ENCODE peak calls at places on chromosomes 2 and 18, in ten cellular contexts. One of them, this sample, is unnamed. For H3K36me3, the result is how much of the 10 kb centered on the place peaks cover.

GRCh38 chr2:64485961-64486360 is 32.0 kb downstream of the LGALSL start:
- DNase-seq in esophagus squamous epithelium: no peak
- DNase-seq in IMR-90: no peak
- DNase-seq in BE2C: no peak
- DNase-seq in left lung: no peak
- DNase-seq in CD8-positive, alpha-beta T cell: no peak
- DNase-seq in fibroblast of lung: peak
- DNase-seq in body of pancreas: no peak
- DNase-seq in testis: no peak
- DNase-seq in GM06990: no peak
- DNase-seq in this sample: no peak

GRCh38 chr18:832085-832681 is 20.1 kb upstream of the YES1 start:
- DNase-seq in esophagus squamous epithelium: no peak
- DNase-seq in IMR-90: no peak
- DNase-seq in BE2C: peak
- DNase-seq in left lung: peak
- DNase-seq in CD8-positive, alpha-beta T cell: no peak
- DNase-seq in fibroblast of lung: no peak
- DNase-seq in body of pancreas: no peak
- DNase-seq in testis: peak
- DNase-seq in GM06990: no peak
- DNase-seq in this sample: peak

GRCh38 chr2:62505649-62506420 is at the start of gene TMEM17:
- DNase-seq in esophagus squamous epithelium: peak
- DNase-seq in IMR-90: peak
- DNase-seq in BE2C: peak
- DNase-seq in left lung: peak
- DNase-seq in CD8-positive, alpha-beta T cell: no peak
- DNase-seq in fibroblast of lung: peak
- DNase-seq in body of pancreas: peak
- DNase-seq in testis: peak
- DNase-seq in GM06990: peak
- DNase-seq in this sample: peak

GRCh38 chr18:36849288-36850011 is 20.5 kb downstream of the KIAA1328 start:
- DNase-seq in esophagus squamous epithelium: no peak
- DNase-seq in IMR-90: peak
- DNase-seq in BE2C: no peak
- DNase-seq in left lung: no peak
- DNase-seq in CD8-positive, alpha-beta T cell: no peak
- DNase-seq in fibroblast of lung: peak
- DNase-seq in body of pancreas: no peak
- DNase-seq in testis: no peak
- DNase-seq in GM06990: no peak
- DNase-seq in this sample: no peak

GRCh38 chr18:62170857-62171256 is 16.0 kb downstream of the PIGN start:
- DNase-seq in esophagus squamous epithelium: no peak
- DNase-seq in IMR-90: no peak
- DNase-seq in BE2C: no peak
- DNase-seq in left lung: no peak
- DNase-seq in CD8-positive, alpha-beta T cell: no peak
- DNase-seq in fibroblast of lung: no peak
- DNase-seq in body of pancreas: no peak
- DNase-seq in testis: no peak
- DNase-seq in GM06990: no peak
- DNase-seq in this sample: no peak

GRCh38 chr2:23491622-23492336 is 106.8 kb downstream of the KLHL29 start:
- DNase-seq in esophagus squamous epithelium: no peak
- DNase-seq in IMR-90: no peak
- DNase-seq in BE2C: no peak
- DNase-seq in left lung: no peak
- DNase-seq in CD8-positive, alpha-beta T cell: no peak
- DNase-seq in fibroblast of lung: no peak
- DNase-seq in body of pancreas: no peak
- DNase-seq in testis: no peak
- DNase-seq in GM06990: no peak
- DNase-seq in this sample: no peak

GRCh38 chr2:107111623-107112022 is 225.7 kb upstream of the ST6GAL2 start:
- DNase-seq in esophagus squamous epithelium: no peak
- DNase-seq in IMR-90: no peak
- DNase-seq in BE2C: no peak
- DNase-seq in left lung: no peak
- DNase-seq in CD8-positive, alpha-beta T cell: no peak
- DNase-seq in fibroblast of lung: no peak
- DNase-seq in body of pancreas: no peak
- DNase-seq in testis: no peak
- DNase-seq in GM06990: no peak
- DNase-seq in this sample: no peak

GRCh38 chr2:232873292-232873908 is 3.3 kb downstream of the SNORC start:
- DNase-seq in esophagus squamous epithelium: no peak
- DNase-seq in IMR-90: no peak
- DNase-seq in BE2C: no peak
- DNase-seq in left lung: no peak
- DNase-seq in CD8-positive, alpha-beta T cell: no peak
- DNase-seq in fibroblast of lung: no peak
- DNase-seq in body of pancreas: no peak
- DNase-seq in testis: no peak
- DNase-seq in GM06990: no peak
- DNase-seq in this sample: peak

GRCh38 chr2:53787255-53787910 is 539 bp downstream of the ERLEC1 start:
- DNase-seq in esophagus squamous epithelium: no peak
- DNase-seq in IMR-90: peak
- DNase-seq in BE2C: no peak
- DNase-seq in left lung: no peak
- DNase-seq in CD8-positive, alpha-beta T cell: no peak
- DNase-seq in fibroblast of lung: no peak
- DNase-seq in body of pancreas: no peak
- DNase-seq in testis: no peak
- DNase-seq in GM06990: no peak
- DNase-seq in this sample: no peak

GRCh38 chr2:9344434-9344833 is 78.9 kb downstream of the ITGB1BP1 start:
- DNase-seq in esophagus squamous epithelium: no peak
- DNase-seq in IMR-90: no peak
- DNase-seq in BE2C: no peak
- DNase-seq in left lung: no peak
- DNase-seq in CD8-positive, alpha-beta T cell: no peak
- DNase-seq in fibroblast of lung: no peak
- DNase-seq in body of pancreas: no peak
- DNase-seq in testis: no peak
- DNase-seq in GM06990: no peak
- DNase-seq in this sample: no peak

GRCh38 chr2:239881561-239882320 is 143.4 kb downstream of the NDUFA10 start:
- DNase-seq in esophagus squamous epithelium: no peak
- DNase-seq in IMR-90: no peak
- DNase-seq in BE2C: no peak
- DNase-seq in left lung: no peak
- DNase-seq in CD8-positive, alpha-beta T cell: no peak
- DNase-seq in fibroblast of lung: no peak
- DNase-seq in body of pancreas: no peak
- DNase-seq in testis: peak
- DNase-seq in GM06990: no peak
- DNase-seq in this sample: no peak

GRCh38 chr2:212709287-212709686 is 170.7 kb upstream of the ERBB4 start:
- DNase-seq in esophagus squamous epithelium: no peak
- DNase-seq in IMR-90: peak
- DNase-seq in BE2C: no peak
- DNase-seq in left lung: no peak
- DNase-seq in CD8-positive, alpha-beta T cell: no peak
- DNase-seq in fibroblast of lung: no peak
- DNase-seq in body of pancreas: no peak
- DNase-seq in testis: no peak
- DNase-seq in GM06990: no peak
- DNase-seq in this sample: no peak

GRCh38 chr2:189444322-189444721 is 3.0 kb downstream of the WDR75 start:
- DNase-seq in esophagus squamous epithelium: no peak
- DNase-seq in IMR-90: peak
- DNase-seq in BE2C: no peak
- DNase-seq in left lung: no peak
- DNase-seq in CD8-positive, alpha-beta T cell: no peak
- DNase-seq in fibroblast of lung: peak
- DNase-seq in body of pancreas: no peak
- DNase-seq in testis: no peak
- DNase-seq in GM06990: peak
- DNase-seq in this sample: no peak

GRCh38 chr2:178234648-178235047 is 40.3 kb downstream of the OSBPL6 start:
- DNase-seq in esophagus squamous epithelium: no peak
- DNase-seq in IMR-90: peak
- DNase-seq in BE2C: no peak
- DNase-seq in left lung: no peak
- DNase-seq in CD8-positive, alpha-beta T cell: no peak
- DNase-seq in fibroblast of lung: no peak
- DNase-seq in body of pancreas: no peak
- DNase-seq in testis: no peak
- DNase-seq in GM06990: no peak
- DNase-seq in this sample: no peak

GRCh38 chr2:203670939-203671338 is 35.5 kb upstream of the CD28 start:
- DNase-seq in esophagus squamous epithelium: no peak
- DNase-seq in IMR-90: peak
- DNase-seq in BE2C: no peak
- DNase-seq in left lung: no peak
- DNase-seq in CD8-positive, alpha-beta T cell: no peak
- DNase-seq in fibroblast of lung: peak
- DNase-seq in body of pancreas: no peak
- DNase-seq in testis: no peak
- DNase-seq in GM06990: no peak
- DNase-seq in this sample: no peak

GRCh38 chr2:178072383-178073301 is at the start of gene PDE11A:
- DNase-seq in esophagus squamous epithelium: no peak
- DNase-seq in IMR-90: peak
- DNase-seq in BE2C: peak
- DNase-seq in left lung: peak
- DNase-seq in CD8-positive, alpha-beta T cell: no peak
- DNase-seq in fibroblast of lung: peak
- DNase-seq in body of pancreas: peak
- DNase-seq in testis: peak
- DNase-seq in GM06990: peak
- DNase-seq in this sample: peak

GRCh38 chr18:47775961-47776360 is 154.5 kb downstream of the SMAD2 start:
- DNase-seq in esophagus squamous epithelium: no peak
- DNase-seq in IMR-90: peak
- DNase-seq in BE2C: no peak
- DNase-seq in left lung: no peak
- DNase-seq in CD8-positive, alpha-beta T cell: no peak
- DNase-seq in fibroblast of lung: peak
- DNase-seq in body of pancreas: no peak
- DNase-seq in testis: no peak
- DNase-seq in GM06990: no peak
- DNase-seq in this sample: no peak

GRCh38 chr2:119289093-119289492 is 65.5 kb downstream of the STEAP3 start:
- DNase-seq in esophagus squamous epithelium: no peak
- DNase-seq in IMR-90: no peak
- DNase-seq in BE2C: no peak
- DNase-seq in left lung: no peak
- DNase-seq in CD8-positive, alpha-beta T cell: no peak
- DNase-seq in fibroblast of lung: peak
- DNase-seq in body of pancreas: peak
- DNase-seq in testis: peak
- DNase-seq in GM06990: no peak
- DNase-seq in this sample: no peak

GRCh38 chr2:197502201-197502600 is 2.0 kb downstream of the HSPE1 start:
- DNase-seq in esophagus squamous epithelium: no peak
- DNase-seq in IMR-90: no peak
- DNase-seq in BE2C: no peak
- DNase-seq in left lung: no peak
- DNase-seq in CD8-positive, alpha-beta T cell: no peak
- DNase-seq in fibroblast of lung: no peak
- DNase-seq in body of pancreas: peak
- DNase-seq in testis: no peak
- DNase-seq in GM06990: no peak
- DNase-seq in this sample: no peak
- H3K4me3 ChIP-seq in esophagus squamous epithelium: no peak
- H3K4me3 ChIP-seq in IMR-90: no peak
- H3K4me3 ChIP-seq in BE2C: peak
- H3K4me3 ChIP-seq in left lung: no peak
- H3K4me3 ChIP-seq in CD8-positive, alpha-beta T cell: no peak
- H3K4me3 ChIP-seq in fibroblast of lung: peak
- H3K4me3 ChIP-seq in body of pancreas: no peak
- H3K4me3 ChIP-seq in testis: no peak
- H3K4me3 ChIP-seq in GM06990: peak
- H3K4me3 ChIP-seq in this sample: no peak

GRCh38 chr18:59344990-59345389 is 14.1 kb downstream of the LMAN1 start:
- DNase-seq in esophagus squamous epithelium: no peak
- DNase-seq in IMR-90: no peak
- DNase-seq in BE2C: no peak
- DNase-seq in left lung: no peak
- DNase-seq in CD8-positive, alpha-beta T cell: no peak
- DNase-seq in fibroblast of lung: no peak
- DNase-seq in body of pancreas: no peak
- DNase-seq in testis: no peak
- DNase-seq in GM06990: no peak
- DNase-seq in this sample: no peak
- H3K36me3 ChIP-seq in esophagus squamous epithelium: under half
- H3K36me3 ChIP-seq in IMR-90: under half
- H3K36me3 ChIP-seq in BE2C: under half
- H3K36me3 ChIP-seq in left lung: half or more
- H3K36me3 ChIP-seq in CD8-positive, alpha-beta T cell: under half
- H3K36me3 ChIP-seq in fibroblast of lung: under half
- H3K36me3 ChIP-seq in body of pancreas: under half
- H3K36me3 ChIP-seq in testis: under half
- H3K36me3 ChIP-seq in GM06990: under half
- H3K36me3 ChIP-seq in this sample: under half

GRCh38 chr2:135662088-135662487 is 79.6 kb upstream of the UBXN4 start:
- DNase-seq in esophagus squamous epithelium: no peak
- DNase-seq in IMR-90: peak
- DNase-seq in BE2C: no peak
- DNase-seq in left lung: no peak
- DNase-seq in CD8-positive, alpha-beta T cell: no peak
- DNase-seq in fibroblast of lung: no peak
- DNase-seq in body of pancreas: no peak
- DNase-seq in testis: no peak
- DNase-seq in GM06990: no peak
- DNase-seq in this sample: no peak

GRCh38 chr2:135663148-135663700 is 78.4 kb upstream of the UBXN4 start:
- DNase-seq in esophagus squamous epithelium: no peak
- DNase-seq in IMR-90: peak
- DNase-seq in BE2C: no peak
- DNase-seq in left lung: no peak
- DNase-seq in CD8-positive, alpha-beta T cell: no peak
- DNase-seq in fibroblast of lung: no peak
- DNase-seq in body of pancreas: no peak
- DNase-seq in testis: no peak
- DNase-seq in GM06990: no peak
- DNase-seq in this sample: no peak

GRCh38 chr2:135664623-135665068 is 77.0 kb upstream of the UBXN4 start:
- DNase-seq in esophagus squamous epithelium: no peak
- DNase-seq in IMR-90: peak
- DNase-seq in BE2C: no peak
- DNase-seq in left lung: no peak
- DNase-seq in CD8-positive, alpha-beta T cell: no peak
- DNase-seq in fibroblast of lung: no peak
- DNase-seq in body of pancreas: no peak
- DNase-seq in testis: no peak
- DNase-seq in GM06990: peak
- DNase-seq in this sample: no peak

GRCh38 chr2:135667045-135667444 is 74.6 kb upstream of the UBXN4 start:
- DNase-seq in esophagus squamous epithelium: no peak
- DNase-seq in IMR-90: peak
- DNase-seq in BE2C: no peak
- DNase-seq in left lung: no peak
- DNase-seq in CD8-positive, alpha-beta T cell: no peak
- DNase-seq in fibroblast of lung: peak
- DNase-seq in body of pancreas: no peak
- DNase-seq in testis: no peak
- DNase-seq in GM06990: no peak
- DNase-seq in this sample: no peak
- H3K4me3 ChIP-seq in esophagus squamous epithelium: no peak
- H3K4me3 ChIP-seq in IMR-90: no peak
- H3K4me3 ChIP-seq in BE2C: no peak
- H3K4me3 ChIP-seq in left lung: no peak
- H3K4me3 ChIP-seq in CD8-positive, alpha-beta T cell: no peak
- H3K4me3 ChIP-seq in fibroblast of lung: no peak
- H3K4me3 ChIP-seq in body of pancreas: no peak
- H3K4me3 ChIP-seq in testis: no peak
- H3K4me3 ChIP-seq in GM06990: no peak
- H3K4me3 ChIP-seq in this sample: no peak

GRCh38 chr18:3257627-3258120 is 4.3 kb upstream of the MYL12B start:
- DNase-seq in esophagus squamous epithelium: no peak
- DNase-seq in IMR-90: no peak
- DNase-seq in BE2C: no peak
- DNase-seq in left lung: no peak
- DNase-seq in CD8-positive, alpha-beta T cell: no peak
- DNase-seq in fibroblast of lung: no peak
- DNase-seq in body of pancreas: no peak
- DNase-seq in testis: no peak
- DNase-seq in GM06990: no peak
- DNase-seq in this sample: no peak
- H3K36me3 ChIP-seq in esophagus squamous epithelium: under half
- H3K36me3 ChIP-seq in IMR-90: under half
- H3K36me3 ChIP-seq in BE2C: under half
- H3K36me3 ChIP-seq in left lung: half or more
- H3K36me3 ChIP-seq in CD8-positive, alpha-beta T cell: under half
- H3K36me3 ChIP-seq in fibroblast of lung: under half
- H3K36me3 ChIP-seq in body of pancreas: under half
- H3K36me3 ChIP-seq in testis: under half
- H3K36me3 ChIP-seq in GM06990: under half
- H3K36me3 ChIP-seq in this sample: under half

This sample was measured in H7.